ENCODE peak calls at places on chromosomes 4 and X, in four cellular contexts. G is NCI-H82; W is stimulated activated CD4-positive, alpha-beta T cell treated with anti-CD3 and anti-CD28 coated beads, Interleukin-15, amount 100 ng/mL, for 1 hour; C is germinal center. B is an unnamed sample.
A peak's percentile ranks its signal among the peaks of the same experiment; 100 is the strongest.

GRCh38 chr4:174207370-174207769 is 76.1 kb downstream of the FBXO8 start:
- DNase-seq in G (no peak), W (no peak), C (no peak), B (no peak)

GRCh38 chr4:187236491-187236890 is 512.8 kb upstream of the FAT1 start:
- DNase-seq in G (no peak), W (no peak), C (no peak), B (no peak)

GRCh38 chrX:82775426-82775825 is 732.7 kb upstream of the POU3F4 start:
- DNase-seq in G (no peak), W (no peak), C (no peak), B (no peak)

GRCh38 chr4:76256032-76256431 is 4.5 kb downstream of the FAM47E start:
- DNase-seq in G (no peak), W (no peak), C (no peak), B (no peak)

GRCh38 chr4:24686866-24687672 is 102.7 kb upstream of the DHX15 start:
- DNase-seq in G (peak; percentile 30), W (no peak), C (peak; percentile 14), B (peak; percentile 18)

GRCh38 chr4:148289740-148290139 is 152.5 kb downstream of the NR3C2 start:
- DNase-seq in G (peak; percentile 84), W (no peak), C (no peak), B (no peak)

GRCh38 chrX:140507223-140507981 is 2.5 kb upstream of the SOX3 start:
- DNase-seq in G (peak; percentile 3), W (no peak), C (no peak), B (no peak)

GRCh38 chr4:973431-974397 is at the start of gene DGKQ:
- DNase-seq in G (peak; percentile 66), W (peak; percentile 85), C (peak; percentile 98), B (peak; percentile 70)

GRCh38 chrX:43605351-43605750 is 50.7 kb upstream of the MAOA start:
- DNase-seq in G (no peak), W (no peak), C (no peak), B (no peak)

GRCh38 chrX:39029221-39029620 is 228.0 kb downstream of the MID1IP1 start:
- DNase-seq in G (no peak), W (no peak), C (no peak), B (no peak)

GRCh38 chr4:98996056-98996941 is 778 bp downstream of the METAP1 start:
- DNase-seq in G (peak; percentile 51), W (no peak), C (peak; percentile 25), B (peak; percentile 21)

GRCh38 chr4:171929907-171930306 is 116.7 kb downstream of the GALNTL6 start:
- DNase-seq in G (no peak), W (no peak), C (no peak), B (no peak)

GRCh38 chr4:74675673-74676279 is 118.5 kb downstream of the BTC start:
- DNase-seq in G (peak; percentile 60), W (no peak), C (peak; percentile 25), B (peak; percentile 33)

GRCh38 chr4:150769235-150769634 is 187.3 kb downstream of the MAB21L2 start:
- DNase-seq in G (no peak), W (no peak), C (no peak), B (no peak)

B was measured in WERI-Rb-1.